ENCODE peak calls at places on chromosomes 2 and 18, in eight cellular contexts. One of them, this sample, is unnamed.

GRCh38 chr2:12533337-12533736 is 183.4 kb upstream of the TRIB2 start:
- DNase-seq in neural progenitor cell: no peak
- DNase-seq in choroid plexus epithelial cell: no peak
- DNase-seq in GM13976: no peak
- DNase-seq in MM.1S: no peak
- DNase-seq in foreskin fibroblast: peak
- DNase-seq in progenitor cell of endocrine pancreas: no peak
- DNase-seq in glutamatergic neuron: no peak
- DNase-seq in this sample: no peak

GRCh38 chr2:39739386-39739785 is 39.7 kb downstream of the THUMPD2 start:
- DNase-seq in neural progenitor cell: no peak
- DNase-seq in choroid plexus epithelial cell: no peak
- DNase-seq in GM13976: no peak
- DNase-seq in MM.1S: no peak
- DNase-seq in foreskin fibroblast: no peak
- DNase-seq in progenitor cell of endocrine pancreas: no peak
- DNase-seq in glutamatergic neuron: no peak
- DNase-seq in this sample: no peak

GRCh38 chr2:187499941-187500532 is 52.0 kb upstream of the CALCRL start:
- DNase-seq in neural progenitor cell: peak
- DNase-seq in choroid plexus epithelial cell: peak
- DNase-seq in GM13976: peak
- DNase-seq in MM.1S: peak
- DNase-seq in foreskin fibroblast: peak
- DNase-seq in progenitor cell of endocrine pancreas: peak
- DNase-seq in glutamatergic neuron: peak
- DNase-seq in this sample: peak

GRCh38 chr18:31760695-31761094 is at the start of gene SLC25A52:
- DNase-seq in neural progenitor cell: no peak
- DNase-seq in choroid plexus epithelial cell: no peak
- DNase-seq in GM13976: no peak
- DNase-seq in MM.1S: no peak
- DNase-seq in foreskin fibroblast: no peak
- DNase-seq in progenitor cell of endocrine pancreas: no peak
- DNase-seq in glutamatergic neuron: no peak
- DNase-seq in this sample: no peak

GRCh38 chr2:111982822-111983221 is 72.2 kb upstream of the TMEM87B start:
- DNase-seq in neural progenitor cell: no peak
- DNase-seq in choroid plexus epithelial cell: no peak
- DNase-seq in GM13976: peak
- DNase-seq in MM.1S: no peak
- DNase-seq in foreskin fibroblast: no peak
- DNase-seq in progenitor cell of endocrine pancreas: no peak
- DNase-seq in glutamatergic neuron: no peak
- DNase-seq in this sample: no peak

GRCh38 chr18:48825101-48825745 is 125.5 kb downstream of the SMAD7 start:
- DNase-seq in neural progenitor cell: no peak
- DNase-seq in choroid plexus epithelial cell: peak
- DNase-seq in GM13976: no peak
- DNase-seq in MM.1S: no peak
- DNase-seq in foreskin fibroblast: peak
- DNase-seq in progenitor cell of endocrine pancreas: no peak
- DNase-seq in glutamatergic neuron: peak
- DNase-seq in this sample: peak

GRCh38 chr2:240840435-240841060 is 20.5 kb upstream of the KIF1A start:
- DNase-seq in neural progenitor cell: peak
- DNase-seq in choroid plexus epithelial cell: peak
- DNase-seq in GM13976: peak
- DNase-seq in MM.1S: no peak
- DNase-seq in foreskin fibroblast: peak
- DNase-seq in progenitor cell of endocrine pancreas: peak
- DNase-seq in glutamatergic neuron: peak
- DNase-seq in this sample: peak

GRCh38 chr18:80068571-80069272 is 34.5 kb downstream of the RBFA start:
- DNase-seq in neural progenitor cell: no peak
- DNase-seq in choroid plexus epithelial cell: no peak
- DNase-seq in GM13976: no peak
- DNase-seq in MM.1S: no peak
- DNase-seq in foreskin fibroblast: no peak
- DNase-seq in progenitor cell of endocrine pancreas: no peak
- DNase-seq in glutamatergic neuron: no peak
- DNase-seq in this sample: no peak

GRCh38 chr18:75309564-75309963 is 99.0 kb downstream of the TSHZ1 start:
- DNase-seq in neural progenitor cell: no peak
- DNase-seq in choroid plexus epithelial cell: no peak
- DNase-seq in GM13976: no peak
- DNase-seq in MM.1S: no peak
- DNase-seq in foreskin fibroblast: no peak
- DNase-seq in progenitor cell of endocrine pancreas: no peak
- DNase-seq in glutamatergic neuron: no peak
- DNase-seq in this sample: no peak

GRCh38 chr2:30717081-30717650 is 90.1 kb downstream of the CAPN13 start:
- DNase-seq in neural progenitor cell: no peak
- DNase-seq in choroid plexus epithelial cell: no peak
- DNase-seq in GM13976: no peak
- DNase-seq in MM.1S: no peak
- DNase-seq in foreskin fibroblast: no peak
- DNase-seq in progenitor cell of endocrine pancreas: no peak
- DNase-seq in glutamatergic neuron: no peak
- DNase-seq in this sample: no peak

GRCh38 chr2:193966590-193966989 is 1690.4 kb upstream of the SLC39A10 start:
- DNase-seq in neural progenitor cell: peak
- DNase-seq in choroid plexus epithelial cell: peak
- DNase-seq in GM13976: no peak
- DNase-seq in MM.1S: no peak
- DNase-seq in foreskin fibroblast: peak
- DNase-seq in progenitor cell of endocrine pancreas: no peak
- DNase-seq in glutamatergic neuron: no peak
- DNase-seq in this sample: no peak

GRCh38 chr2:240203031-240203841 is 62.8 kb upstream of the OTOS start:
- DNase-seq in neural progenitor cell: peak
- DNase-seq in choroid plexus epithelial cell: no peak
- DNase-seq in GM13976: no peak
- DNase-seq in MM.1S: no peak
- DNase-seq in foreskin fibroblast: no peak
- DNase-seq in progenitor cell of endocrine pancreas: no peak
- DNase-seq in glutamatergic neuron: no peak
- DNase-seq in this sample: no peak

GRCh38 chr2:5691659-5692529 is at the start of gene SOX11:
- DNase-seq in neural progenitor cell: peak
- DNase-seq in choroid plexus epithelial cell: peak
- DNase-seq in GM13976: no peak
- DNase-seq in MM.1S: no peak
- DNase-seq in foreskin fibroblast: peak
- DNase-seq in progenitor cell of endocrine pancreas: peak
- DNase-seq in glutamatergic neuron: peak
- DNase-seq in this sample: no peak

GRCh38 chr2:85954918-85955420 is 66.2 kb upstream of the ST3GAL5 start:
- DNase-seq in neural progenitor cell: no peak
- DNase-seq in choroid plexus epithelial cell: no peak
- DNase-seq in GM13976: no peak
- DNase-seq in MM.1S: no peak
- DNase-seq in foreskin fibroblast: no peak
- DNase-seq in progenitor cell of endocrine pancreas: no peak
- DNase-seq in glutamatergic neuron: no peak
- DNase-seq in this sample: peak

GRCh38 chr2:65489269-65489668 is 56.9 kb upstream of the SPRED2 start:
- DNase-seq in neural progenitor cell: no peak
- DNase-seq in choroid plexus epithelial cell: no peak
- DNase-seq in GM13976: no peak
- DNase-seq in MM.1S: no peak
- DNase-seq in foreskin fibroblast: no peak
- DNase-seq in progenitor cell of endocrine pancreas: no peak
- DNase-seq in glutamatergic neuron: no peak
- DNase-seq in this sample: no peak

GRCh38 chr2:12504443-12504842 is 212.3 kb upstream of the TRIB2 start:
- DNase-seq in neural progenitor cell: no peak
- DNase-seq in choroid plexus epithelial cell: peak
- DNase-seq in GM13976: peak
- DNase-seq in MM.1S: peak
- DNase-seq in foreskin fibroblast: peak
- DNase-seq in progenitor cell of endocrine pancreas: no peak
- DNase-seq in glutamatergic neuron: no peak
- DNase-seq in this sample: no peak

GRCh38 chr2:110115291-110116032 is at the start of gene MALL:
- DNase-seq in neural progenitor cell: peak
- DNase-seq in choroid plexus epithelial cell: no peak
- DNase-seq in GM13976: no peak
- DNase-seq in MM.1S: no peak
- DNase-seq in foreskin fibroblast: peak
- DNase-seq in progenitor cell of endocrine pancreas: peak
- DNase-seq in glutamatergic neuron: peak
- DNase-seq in this sample: peak

GRCh38 chr18:36051760-36052159 is 15.6 kb downstream of the RPRD1A start:
- DNase-seq in neural progenitor cell: no peak
- DNase-seq in choroid plexus epithelial cell: no peak
- DNase-seq in GM13976: no peak
- DNase-seq in MM.1S: no peak
- DNase-seq in foreskin fibroblast: no peak
- DNase-seq in progenitor cell of endocrine pancreas: no peak
- DNase-seq in glutamatergic neuron: no peak
- DNase-seq in this sample: no peak

GRCh38 chr2:44233450-44234128 is 41.7 kb upstream of the SLC3A1 start:
- DNase-seq in neural progenitor cell: peak
- DNase-seq in choroid plexus epithelial cell: peak
- DNase-seq in GM13976: no peak
- DNase-seq in MM.1S: no peak
- DNase-seq in foreskin fibroblast: peak
- DNase-seq in progenitor cell of endocrine pancreas: no peak
- DNase-seq in glutamatergic neuron: no peak
- DNase-seq in this sample: no peak

GRCh38 chr18:12295389-12296086 is 12.5 kb upstream of the TUBB6 start:
- DNase-seq in neural progenitor cell: no peak
- DNase-seq in choroid plexus epithelial cell: no peak
- DNase-seq in GM13976: no peak
- DNase-seq in MM.1S: no peak
- DNase-seq in foreskin fibroblast: peak
- DNase-seq in progenitor cell of endocrine pancreas: no peak
- DNase-seq in glutamatergic neuron: no peak
- DNase-seq in this sample: no peak

GRCh38 chr2:221761260-221761659 is 189.2 kb upstream of the EPHA4 start:
- DNase-seq in neural progenitor cell: no peak
- DNase-seq in choroid plexus epithelial cell: no peak
- DNase-seq in GM13976: no peak
- DNase-seq in MM.1S: no peak
- DNase-seq in foreskin fibroblast: no peak
- DNase-seq in progenitor cell of endocrine pancreas: no peak
- DNase-seq in glutamatergic neuron: no peak
- DNase-seq in this sample: no peak

GRCh38 chr2:233131991-233132390 is 71.8 kb downstream of the INPP5D start:
- DNase-seq in neural progenitor cell: no peak
- DNase-seq in choroid plexus epithelial cell: no peak
- DNase-seq in GM13976: no peak
- DNase-seq in MM.1S: no peak
- DNase-seq in foreskin fibroblast: no peak
- DNase-seq in progenitor cell of endocrine pancreas: no peak
- DNase-seq in glutamatergic neuron: no peak
- DNase-seq in this sample: no peak

DNA sequence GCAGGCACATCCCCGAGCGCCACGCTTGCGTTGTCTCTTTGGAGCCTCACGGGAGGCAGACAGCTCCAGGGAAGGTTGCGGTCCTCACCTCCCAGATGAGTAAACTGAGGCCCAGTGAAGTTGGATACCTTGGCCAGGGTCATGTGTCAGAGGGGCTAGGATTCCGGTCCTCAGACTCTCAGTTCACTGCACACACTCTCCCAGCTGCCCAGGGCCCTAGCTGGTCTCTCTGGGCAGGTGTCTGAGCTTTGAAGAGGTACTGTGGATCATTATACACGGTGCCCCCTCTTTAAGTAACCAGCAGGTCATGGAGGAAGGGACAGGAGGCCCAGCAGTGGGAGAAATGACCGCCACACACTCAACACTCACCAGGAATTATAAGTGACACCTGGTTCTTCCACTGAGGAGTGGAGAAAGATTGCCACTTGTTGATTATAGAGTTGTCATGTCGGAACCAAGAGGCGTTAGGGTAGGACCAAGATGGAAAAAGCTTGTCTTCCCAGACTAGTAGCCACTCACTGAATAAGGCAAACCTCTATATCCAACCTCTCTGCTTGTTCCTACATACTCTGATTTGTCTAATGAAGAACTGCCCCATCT is 588 bp downstream of the TMEM214 start:
- DNase-seq in neural progenitor cell: no peak
- DNase-seq in choroid plexus epithelial cell: no peak
- DNase-seq in GM13976: no peak
- DNase-seq in MM.1S: no peak
- DNase-seq in foreskin fibroblast: no peak
- DNase-seq in progenitor cell of endocrine pancreas: no peak
- DNase-seq in glutamatergic neuron: no peak
- DNase-seq in this sample: no peak
- TF ChIP-seq CTCF in neural progenitor cell: no peak
- TF ChIP-seq CTCF in choroid plexus epithelial cell: no peak
- TF ChIP-seq CTCF in GM13976: no peak
- TF ChIP-seq CTCF in MM.1S: no peak
- TF ChIP-seq CTCF in foreskin fibroblast: peak
- TF ChIP-seq CTCF in progenitor cell of endocrine pancreas: no peak
- TF ChIP-seq CTCF in glutamatergic neuron: no peak
- TF ChIP-seq CTCF in this sample: no peak

GRCh38 chr2:224887159-224887558 is 155.1 kb downstream of the DOCK10 start:
- DNase-seq in neural progenitor cell: no peak
- DNase-seq in choroid plexus epithelial cell: peak
- DNase-seq in GM13976: no peak
- DNase-seq in MM.1S: no peak
- DNase-seq in foreskin fibroblast: peak
- DNase-seq in progenitor cell of endocrine pancreas: no peak
- DNase-seq in glutamatergic neuron: no peak
- DNase-seq in this sample: no peak
- TF ChIP-seq CTCF in neural progenitor cell: no peak
- TF ChIP-seq CTCF in choroid plexus epithelial cell: peak
- TF ChIP-seq CTCF in GM13976: peak
- TF ChIP-seq CTCF in MM.1S: peak
- TF ChIP-seq CTCF in foreskin fibroblast: peak
- TF ChIP-seq CTCF in progenitor cell of endocrine pancreas: no peak
- TF ChIP-seq CTCF in glutamatergic neuron: no peak
- TF ChIP-seq CTCF in this sample: no peak

GRCh38 chr18:47758000-47758399 is 172.5 kb downstream of the SMAD2 start:
- DNase-seq in neural progenitor cell: peak
- DNase-seq in choroid plexus epithelial cell: peak
- DNase-seq in GM13976: no peak
- DNase-seq in MM.1S: no peak
- DNase-seq in foreskin fibroblast: no peak
- DNase-seq in progenitor cell of endocrine pancreas: no peak
- DNase-seq in glutamatergic neuron: no peak
- DNase-seq in this sample: no peak
- TF ChIP-seq CTCF in neural progenitor cell: peak
- TF ChIP-seq CTCF in choroid plexus epithelial cell: peak
- TF ChIP-seq CTCF in GM13976: no peak
- TF ChIP-seq CTCF in MM.1S: peak
- TF ChIP-seq CTCF in foreskin fibroblast: peak
- TF ChIP-seq CTCF in progenitor cell of endocrine pancreas: peak
- TF ChIP-seq CTCF in glutamatergic neuron: peak
- TF ChIP-seq CTCF in this sample: no peak

DNA sequence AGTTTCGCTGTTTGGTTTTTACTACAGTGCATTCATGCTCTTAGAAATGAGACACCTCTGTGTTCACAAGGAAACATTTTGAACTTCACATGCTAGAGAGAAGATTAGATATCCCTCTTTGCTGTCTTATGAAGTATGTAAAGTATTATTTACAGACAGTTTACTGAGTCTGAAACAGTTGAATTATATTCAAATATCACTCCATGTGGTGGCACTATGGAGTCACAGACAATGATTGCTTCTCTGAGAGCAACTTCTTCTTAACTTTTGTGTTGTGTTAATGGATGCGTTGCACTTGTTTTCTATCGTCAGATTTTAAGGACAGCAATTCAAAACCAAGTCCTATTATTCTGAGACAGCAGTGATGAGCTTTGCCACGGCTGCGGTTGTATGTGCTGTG is 823.6 kb downstream of the GALR1 start:
- DNase-seq in neural progenitor cell: peak
- DNase-seq in choroid plexus epithelial cell: no peak
- DNase-seq in GM13976: no peak
- DNase-seq in MM.1S: no peak
- DNase-seq in foreskin fibroblast: no peak
- DNase-seq in progenitor cell of endocrine pancreas: no peak
- DNase-seq in glutamatergic neuron: no peak
- DNase-seq in this sample: no peak
- TF ChIP-seq CTCF in neural progenitor cell: peak
- TF ChIP-seq CTCF in choroid plexus epithelial cell: no peak
- TF ChIP-seq CTCF in GM13976: no peak
- TF ChIP-seq CTCF in MM.1S: no peak
- TF ChIP-seq CTCF in foreskin fibroblast: no peak
- TF ChIP-seq CTCF in progenitor cell of endocrine pancreas: peak
- TF ChIP-seq CTCF in glutamatergic neuron: peak
- TF ChIP-seq CTCF in this sample: peak

This sample was measured in thyroid gland.